ENCODE peak calls at places on chromosomes 13 and 19, in eight cellular contexts. K is hepatocyte, T is retinal pigment epithelial cell, S is PC-3, R is RWPE2, L is aorta, D is brain microvascular endothelial cell, I is small intestine. N is an unnamed sample.

GRCh38 chr19:30556230-30556711 is 184.1 kb downstream of the ZNF536 start:
- DNase-seq in R (no peak), L (no peak), I (no peak), T (no peak), D (no peak), S (no peak), K (no peak), N (no peak)

GRCh38 chr13:97018029-97018819 is 23.9 kb upstream of the OXGR1 start:
- DNase-seq in L (no peak), I (peak; percentile 71), S (peak; percentile 72), T (no peak), R (no peak), K (peak; percentile 70), D (peak; percentile 66), N (no peak)

GRCh38 chr13:73776137-73776785 is 357.9 kb downstream of the KLF12 start:
- DNase-seq in S (no peak), I (no peak), K (no peak), R (no peak), T (no peak), L (no peak), D (no peak), N (no peak)

GRCh38 chr19:38647966-38648788 is 728 bp downstream of the ACTN4 start:
- DNase-seq in L (no peak), T (no peak), R (no peak), S (no peak), D (no peak), I (no peak), K (peak; percentile 26), N (no peak)

GRCh38 chr13:80133631-80134083 is 207.3 kb downstream of the SPRY2 start:
- DNase-seq in S (no peak), D (no peak), K (no peak), T (no peak), I (peak; percentile 54), L (no peak), R (no peak), N (no peak)

GRCh38 chr19:11970174-11970573 is 5.3 kb downstream of the ZNF763 start:
- DNase-seq in K (no peak), S (no peak), I (no peak), L (no peak), R (no peak), T (no peak), D (no peak), N (no peak)

GRCh38 chr19:32878988-32879387 is 9.4 kb upstream of the SLC7A9 start:
- DNase-seq in K (no peak), T (no peak), S (no peak), D (no peak), R (no peak), I (no peak), L (no peak), N (no peak)

GRCh38 chr19:3580156-3580955 is 4.9 kb upstream of the GIPC3 start:
- DNase-seq in S (peak; percentile 69), D (peak; percentile 94), R (no peak), K (no peak), I (no peak), L (no peak), T (peak; percentile 19), N (peak; percentile 84)

GRCh38 chr13:110344320-110344719 is 37.2 kb downstream of the COL4A2 start:
- DNase-seq in L (no peak), I (no peak), S (no peak), K (no peak), D (no peak), T (no peak), R (no peak), N (no peak)

GRCh38 chr13:30593001-30593400 is 24.7 kb upstream of the USPL1 start:
- DNase-seq in D (no peak), S (no peak), L (no peak), I (no peak), T (no peak), R (no peak), K (no peak), N (no peak)

GRCh38 chr13:25153736-25154135 is 18.4 kb downstream of the AMER2 start:
- DNase-seq in T (no peak), L (no peak), I (no peak), K (no peak), S (no peak), D (no peak), R (no peak), N (no peak)

GRCh38 chr19:45782162-45782623 is at the start of gene DMPK:
- DNase-seq in D (no peak), S (no peak), L (peak; percentile 89), K (no peak), T (no peak), R (no peak), I (no peak), N (no peak)

DNA sequence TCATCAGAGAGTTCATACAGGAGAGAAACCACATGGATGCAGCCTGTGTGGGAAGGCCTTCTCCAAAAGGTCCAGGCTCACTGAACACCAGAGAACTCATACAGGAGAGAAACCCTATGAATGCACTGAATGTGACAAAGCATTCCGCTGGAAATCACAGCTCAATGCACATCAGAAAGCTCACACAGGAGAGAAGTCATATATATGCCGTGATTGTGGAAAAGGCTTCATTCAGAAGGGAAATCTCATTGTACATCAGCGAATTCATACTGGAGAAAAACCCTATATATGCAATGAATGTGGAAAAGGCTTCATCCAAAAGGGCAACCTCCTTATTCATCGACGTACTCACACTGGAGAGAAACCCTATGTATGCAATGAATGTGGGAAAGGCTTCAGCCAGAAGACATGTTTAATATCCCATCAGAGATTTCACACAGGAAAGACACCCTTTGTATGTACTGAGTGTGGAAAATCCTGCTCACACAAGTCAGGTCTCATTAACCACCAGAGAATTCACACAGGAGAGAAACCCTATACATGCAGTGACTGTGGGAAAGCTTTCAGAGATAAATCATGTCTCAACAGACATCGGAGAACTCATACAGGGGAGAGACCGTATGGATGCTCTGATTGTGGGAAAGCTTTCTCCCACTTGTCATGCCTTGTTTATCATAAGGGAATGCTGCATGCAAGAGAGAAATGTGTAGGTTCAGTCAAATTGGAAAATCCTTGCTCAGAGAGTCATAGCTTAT is 17.7 kb downstream of the ZNF613 start:
- DNase-seq in S (no peak), D (no peak), L (no peak), R (no peak), K (no peak), I (no peak), T (no peak), N (no peak)
- H3K4me3 ChIP-seq in S (no peak overlapping the region), D (no peak overlapping the region), L (no peak overlapping the region), R (no peak overlapping the region), K (no peak overlapping the region), I (no peak overlapping the region), T (no peak overlapping the region), N (no peak overlapping the region)

GRCh38 chr19:20171285-20171684 is 4.3 kb downstream of the ZNF486 start:
- DNase-seq in S (no peak), T (no peak), R (no peak), L (no peak), K (no peak), I (no peak), D (no peak), N (no peak)

GRCh38 chr19:20162821-20163220 is 4.2 kb upstream of the ZNF486 start:
- DNase-seq in T (no peak), I (no peak), R (no peak), D (no peak), K (no peak), L (no peak), S (no peak), N (no peak)

GRCh38 chr19:20164456-20164855 is 2.6 kb upstream of the ZNF486 start:
- DNase-seq in I (no peak), L (no peak), K (no peak), T (no peak), R (no peak), D (no peak), S (no peak), N (no peak)

GRCh38 chr19:20165971-20166592 is 932 bp upstream of the ZNF486 start:
- DNase-seq in K (no peak), S (no peak), I (no peak), L (no peak), R (no peak), D (no peak), T (no peak), N (no peak)

DNA sequence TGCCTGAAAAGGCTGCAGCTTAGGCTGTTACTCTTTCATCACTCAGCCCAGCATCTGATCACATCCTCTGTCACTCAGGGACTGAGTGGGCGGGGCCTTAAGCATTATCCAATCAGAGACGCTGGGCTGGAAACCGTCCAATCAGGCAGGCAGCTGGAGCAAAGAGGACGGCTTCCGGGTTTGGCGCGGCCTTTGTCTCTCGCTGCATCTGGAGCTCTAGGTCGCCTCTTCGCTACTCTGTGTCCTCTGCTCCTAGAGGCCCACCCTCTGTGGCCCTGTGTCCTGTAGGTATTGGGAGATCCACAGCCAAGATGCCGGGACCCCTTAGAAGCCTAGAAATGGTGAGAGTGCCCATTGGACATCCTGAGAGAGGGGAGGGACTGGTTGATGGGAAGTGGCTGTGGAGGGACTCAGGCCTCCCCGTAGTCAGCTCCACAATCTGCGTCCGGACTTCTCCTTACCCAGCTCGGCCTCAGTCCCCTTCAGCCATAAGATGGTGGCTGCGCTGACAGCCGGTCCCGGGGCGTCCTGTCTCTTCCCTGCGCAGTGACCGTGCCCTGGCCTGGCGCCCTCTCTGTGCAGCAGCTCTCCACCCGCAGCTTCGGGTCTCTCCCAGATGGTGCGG is at the start of gene ZNF486:
- DNase-seq in S (no peak), T (peak; percentile 90), L (peak; percentile 97), D (peak; percentile 98), K (peak; percentile 98), I (peak; percentile 74), R (peak; percentile 82), N (peak; percentile 83)
- H3K4me3 ChIP-seq in S (no peak within 1 kb of the TSS), T (peak within 1 kb of the TSS; percentile 96), L (peak within 1 kb of the TSS; percentile 35), D (peak within 1 kb of the TSS; percentile 74), K (peak within 1 kb of the TSS; percentile 65), I (peak within 1 kb of the TSS; percentile 76), R (peak within 1 kb of the TSS; percentile 49), N (peak within 1 kb of the TSS; percentile 78)

DNA sequence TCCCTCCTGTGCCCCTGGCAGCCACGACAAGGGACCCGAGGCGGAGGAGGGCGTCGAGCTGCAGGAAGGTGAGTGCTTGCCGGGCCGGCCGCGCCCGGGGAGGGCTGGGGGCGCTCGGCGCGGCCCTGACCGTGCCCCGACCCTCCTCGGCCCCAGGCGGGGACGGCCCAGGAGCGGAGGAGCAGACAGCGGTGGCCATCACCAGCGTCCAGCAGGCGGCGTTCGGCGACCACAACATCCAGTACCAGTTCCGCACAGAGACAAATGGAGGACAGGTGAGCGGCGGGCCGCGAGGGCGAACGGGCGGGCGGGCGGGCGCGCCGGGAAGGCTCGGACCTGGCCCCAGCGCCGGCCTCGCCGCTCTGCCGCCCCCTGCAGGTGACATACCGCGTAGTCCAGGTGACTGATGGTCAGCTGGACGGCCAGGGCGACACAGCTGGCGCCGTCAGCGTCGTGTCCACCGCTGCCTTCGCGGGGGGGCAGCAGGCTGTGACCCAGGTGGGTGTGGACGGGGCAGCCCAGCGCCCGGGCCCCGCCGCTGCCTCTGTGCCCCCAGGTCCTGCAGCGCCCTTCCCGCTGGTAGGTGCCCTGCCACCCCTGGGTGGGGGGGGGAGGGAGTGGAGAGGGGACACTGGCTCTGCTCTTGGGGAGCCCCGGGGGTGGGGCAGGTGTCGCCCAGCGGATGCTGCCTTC is 809 bp downstream of the USF2 start:
- DNase-seq in D (peak; percentile 60), L (peak; percentile 93), R (no peak), I (peak; percentile 75), T (no peak), K (peak; percentile 93), S (peak; percentile 76), N (no peak)
- H3K4me3 ChIP-seq in D (peak overlapping the region; percentile 55), L (peak overlapping the region; percentile 92), R (peak overlapping the region; percentile 98), I (peak overlapping the region; percentile 80), T (peak overlapping the region; percentile 43), K (peak overlapping the region; percentile 71), S (peak overlapping the region; percentile 67), N (peak overlapping the region; percentile 64)

DNA sequence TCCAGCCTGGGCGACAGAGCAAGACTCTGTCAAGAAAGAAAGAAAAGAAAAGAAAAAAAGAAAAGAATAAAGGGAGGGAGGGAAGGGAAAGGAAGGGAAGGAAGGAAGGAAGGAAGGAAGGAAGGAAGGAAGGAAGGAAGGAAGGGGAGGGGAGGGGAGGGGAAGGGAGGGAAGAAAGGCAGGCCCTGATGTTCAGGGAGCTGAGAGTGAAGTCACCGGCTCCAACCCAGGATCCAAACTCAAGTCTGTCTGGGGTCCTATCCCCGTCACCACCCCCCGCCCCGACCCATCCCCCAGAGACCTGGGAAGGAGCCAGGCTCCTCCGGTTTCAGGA is 5.8 kb upstream of the RDH13 start:
- DNase-seq in T (no peak), L (no peak), D (no peak), K (no peak), R (no peak), S (no peak), I (no peak), N (no peak)
- H3K4me3 ChIP-seq in T (no peak overlapping the region), L (no peak overlapping the region), D (no peak overlapping the region), K (peak overlapping the region; percentile 2), R (no peak overlapping the region), S (peak overlapping the region; percentile 64), I (no peak overlapping the region), N (no peak overlapping the region)

N was measured in AG04449.